ENCODE peak calls at places on chromosomes 6 and 20, in six cellular contexts. H is WTC11, S is HepG2, M is H1, K is endothelial cell of umbilical vein, W is K562. C is an unnamed sample.
A peak's percentile ranks its signal among the peaks of the same experiment; 100 is the strongest.

GRCh38 chr20:50251992-50252491 is 61.4 kb downstream of the CEBPB start:
- DNase-seq in H (no peak), S (no peak), M (no peak), K (no peak), W (no peak), C (no peak)

GRCh38 chr6:6758915-6759654 is 170.6 kb downstream of the LY86 start:
- DNase-seq in H (peak; percentile 80), S (peak; percentile 40), M (no peak), K (peak; percentile 64), W (peak; percentile 84), C (peak; percentile 30)

GRCh38 chr20:64145458-64146300 is 18.6 kb upstream of the MYT1 start:
- DNase-seq in H (peak; percentile 66), S (no peak), M (no peak), K (no peak), W (peak; percentile 56), C (no peak)

GRCh38 chr6:55794136-55794812 is 81.1 kb downstream of the BMP5 start:
- DNase-seq in H (no peak), S (no peak), M (no peak), K (peak; percentile 60), W (no peak), C (no peak)

GRCh38 chr20:63005240-63005861 is 1.4 kb downstream of the BHLHE23 start:
- DNase-seq in H (no peak), S (no peak), M (no peak), K (no peak), W (no peak), C (no peak)

GRCh38 chr6:123810214-123810613 is 6.5 kb downstream of the NKAIN2 start:
- DNase-seq in H (no peak), S (no peak), M (no peak), K (no peak), W (no peak), C (no peak)

GRCh38 chr6:35764238-35764896 is 12.0 kb upstream of the CLPSL2 start:
- DNase-seq in H (peak; percentile 82), S (no peak), M (peak; percentile 92), K (no peak), W (no peak), C (no peak)

GRCh38 chr20:20368414-20369352 is 779 bp downstream of the INSM1 start:
- DNase-seq in H (peak; percentile 39), S (no peak), M (no peak), K (no peak), W (no peak), C (no peak)

GRCh38 chr6:138410972-138411667 is 7.1 kb downstream of the HEBP2 start:
- DNase-seq in H (no peak), S (no peak), M (no peak), K (peak; percentile 91), W (no peak), C (peak; percentile 20)

GRCh38 chr6:87029711-87030314 is 65.1 kb downstream of the CGA start:
- DNase-seq in H (no peak), S (peak; percentile 16), M (no peak), K (peak; percentile 53), W (peak; percentile 60), C (peak; percentile 8)

GRCh38 chr6:108363756-108364356 is 69.0 kb downstream of the AFG1L start:
- DNase-seq in H (no peak), S (no peak), M (no peak), K (no peak), W (peak; percentile 34), C (no peak)

GRCh38 chr6:87473419-87473903 is 687 bp downstream of the SLC35A1 start:
- DNase-seq in H (no peak), S (peak; percentile 20), M (no peak), K (no peak), W (no peak), C (peak; percentile 46)

GRCh38 chr6:48061630-48062029 is 49.4 kb downstream of the PTCHD4 start:
- DNase-seq in H (no peak), S (no peak), M (no peak), K (no peak), W (no peak), C (no peak)

GRCh38 chr20:49812463-49813304 is at the start of gene SLC9A8:
- DNase-seq in H (peak; percentile 85), S (peak; percentile 84), M (peak; percentile 63), K (peak; percentile 87), W (peak; percentile 96), C (peak; percentile 83)

GRCh38 chr20:35901678-35902544 is 52.4 kb downstream of the SCAND1 start:
- DNase-seq in H (no peak), S (peak; percentile 33), M (no peak), K (peak; percentile 65), W (peak; percentile 85), C (peak; percentile 80)

GRCh38 chr6:110813338-110813737 is 1.9 kb downstream of the CDK19 start:
- DNase-seq in H (no peak), S (no peak), M (no peak), K (no peak), W (no peak), C (no peak)

GRCh38 chr20:20297752-20298151 is 70.2 kb upstream of the INSM1 start:
- DNase-seq in H (no peak), S (no peak), M (no peak), K (no peak), W (no peak), C (no peak)

DNA sequence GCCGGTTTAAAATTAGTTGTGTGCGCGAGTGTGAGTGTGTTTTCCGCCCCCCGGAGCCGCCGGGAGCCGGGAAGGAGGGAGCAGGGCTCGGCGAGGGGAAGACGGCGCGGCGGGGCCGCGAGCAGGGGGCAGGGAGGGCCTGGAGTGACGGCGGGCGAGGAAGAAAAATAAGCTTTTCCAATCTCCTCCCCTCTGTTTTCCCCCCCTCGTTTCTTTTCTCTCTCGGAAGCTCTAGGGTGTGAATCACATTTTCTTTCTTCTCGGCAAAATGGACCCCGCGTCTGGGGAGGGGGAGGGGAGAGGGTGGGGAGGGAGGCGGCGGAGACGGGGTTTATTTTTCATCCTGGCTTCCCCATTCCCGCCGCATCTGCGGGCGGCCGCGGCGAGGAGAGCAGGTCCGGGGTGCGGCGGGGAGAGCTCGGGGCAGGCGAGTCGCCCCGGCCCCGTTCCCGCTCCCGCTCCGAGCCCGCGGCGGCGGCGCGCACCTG is 881 bp downstream of the BICRAL start:
- DNase-seq in H (peak; percentile 61), S (peak; percentile 83), M (no peak), K (peak; percentile 95), W (peak; percentile 87), C (peak; percentile 69)
- TF ChIP-seq JUN in H (no peak), S (no peak), M (no peak), K (no peak), W (no peak), C (peak; percentile 82)

GRCh38 chr6:17178301-17178700 is 76.5 kb downstream of the STMND1 start:
- DNase-seq in H (no peak), S (no peak), M (no peak), K (no peak), W (no peak), C (no peak)

GRCh38 chr6:17178754-17179153 is 76.9 kb downstream of the STMND1 start:
- DNase-seq in H (no peak), S (no peak), M (no peak), K (no peak), W (no peak), C (no peak)

GRCh38 chr6:17179246-17180073 is 77.6 kb downstream of the STMND1 start:
- DNase-seq in H (no peak), S (no peak), M (no peak), K (no peak), W (no peak), C (peak; percentile 33)
- TF ChIP-seq JUN in H (no peak), S (no peak), M (no peak), K (no peak), W (no peak), C (no peak)

DNA sequence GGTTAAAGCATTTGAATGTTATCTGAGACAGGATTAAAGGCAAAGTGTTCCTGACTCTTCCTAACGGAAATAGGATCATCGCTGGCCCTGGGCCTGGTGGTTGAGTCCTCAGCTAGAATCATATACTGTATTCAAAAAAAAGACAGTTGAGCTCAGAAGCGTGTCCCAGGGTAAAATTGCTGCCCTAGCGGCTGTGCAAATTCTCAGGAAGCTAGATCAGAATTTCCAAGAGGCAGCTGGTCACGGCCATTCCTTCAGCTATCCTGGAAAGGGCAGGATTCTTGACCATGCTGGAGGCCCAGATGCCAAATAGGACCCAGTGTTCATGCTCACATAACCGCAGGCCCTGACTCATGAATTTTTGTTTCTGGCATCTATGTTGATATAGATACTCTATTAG is 67.4 kb downstream of the STMND1 start:
- DNase-seq in H (no peak), S (no peak), M (no peak), K (no peak), W (no peak), C (no peak)
- TF ChIP-seq JUN in H (no peak), S (no peak), M (no peak), K (no peak), W (no peak), C (no peak)

GRCh38 chr6:116221067-116221466 is 32.8 kb downstream of the TSPYL4 start:
- DNase-seq in H (no peak), S (no peak), M (no peak), K (peak; percentile 36), W (no peak), C (no peak)

GRCh38 chr6:116218172-116218633 is 35.7 kb downstream of the TSPYL4 start:
- DNase-seq in H (no peak), S (no peak), M (no peak), K (peak; percentile 31), W (no peak), C (no peak)

GRCh38 chr6:116218866-116219265 is 35.0 kb downstream of the TSPYL4 start:
- DNase-seq in H (no peak), S (no peak), M (no peak), K (no peak), W (no peak), C (no peak)

GRCh38 chr6:116221931-116222330 is 31.9 kb downstream of the TSPYL4 start:
- DNase-seq in H (no peak), S (no peak), M (no peak), K (no peak), W (no peak), C (no peak)

DNA sequence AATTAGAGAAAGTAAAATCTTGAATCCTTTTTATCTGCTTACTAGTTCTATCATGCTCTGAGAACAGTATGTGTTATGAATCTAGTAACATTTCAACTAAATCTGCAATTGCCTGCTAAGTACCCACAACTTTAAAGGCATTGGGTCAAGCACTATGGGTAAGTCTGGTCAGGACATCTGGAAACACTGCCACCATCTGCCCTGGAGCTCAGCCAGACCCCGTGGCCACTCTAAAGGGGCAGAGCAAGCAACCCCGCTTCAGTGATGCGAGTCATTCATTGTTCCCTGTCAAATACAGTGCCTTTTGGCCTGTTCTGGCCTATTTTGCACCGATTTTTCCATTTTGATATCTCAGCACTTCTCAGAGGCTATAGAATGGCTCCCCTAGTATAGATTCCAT is 33.7 kb downstream of the TSPYL4 start:
- DNase-seq in H (no peak), S (no peak), M (no peak), K (peak; percentile 25), W (peak; percentile 18), C (no peak)
- TF ChIP-seq JUN in H (no peak), S (no peak), M (no peak), K (no peak), W (no peak), C (no peak)

DNA sequence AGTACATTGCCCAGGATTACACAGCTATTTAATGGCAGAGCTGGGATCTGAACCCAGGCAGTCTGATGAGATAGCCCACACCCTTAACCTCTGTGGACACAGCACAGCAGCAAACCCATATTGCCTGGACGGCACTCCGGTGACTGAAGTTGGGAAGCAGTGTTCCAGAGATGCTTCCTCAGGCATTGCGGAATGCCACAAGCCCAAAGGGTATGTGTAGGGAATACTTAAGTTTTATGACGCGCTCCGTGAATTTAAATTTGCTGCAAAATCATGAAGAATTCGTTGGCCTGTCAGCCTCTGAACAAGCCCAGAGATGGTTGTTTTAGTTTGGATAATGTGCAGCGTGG is 46.4 kb downstream of the PSMG4 start:
- DNase-seq in H (peak; percentile 0), S (no peak), M (no peak), K (no peak), W (no peak), C (no peak)
- TF ChIP-seq JUN in H (no peak), S (no peak), M (no peak), K (no peak), W (no peak), C (no peak)

GRCh38 chr20:891121-892080 is 24.7 kb downstream of the ANGPT4 start:
- DNase-seq in H (no peak), S (no peak), M (no peak), K (no peak), W (no peak), C (no peak)
- TF ChIP-seq JUN in H (no peak), S (no peak), M (no peak), K (no peak), W (no peak), C (no peak)